ENCODE peak calls at places on chromosomes 1 and 21, in nine cellular contexts. O is astrocyte of the spinal cord, Z is NCI-H1105, N is islet precursor cell, R is mesendoderm, G is Calu3, L is GM12865, S is left kidney, I is midbrain. Q is an unnamed sample.

GRCh38 chr1:26066857-26067256 is 573 bp downstream of the TRIM63 start:
- DNase-seq in N (peak; percentile 80), O (no peak), R (peak; percentile 65), I (no peak), G (no peak), S (no peak), Z (no peak), L (no peak), Q (no peak)

GRCh38 chr1:229714964-229715603 is 89.0 kb downstream of the URB2 start:
- DNase-seq in I (no peak), O (no peak), N (no peak), L (peak; percentile 60), G (peak; percentile 73), R (peak; percentile 72), Z (no peak), S (no peak), Q (no peak)

GRCh38 chr1:219518168-219518905 is 94.6 kb downstream of the ZC3H11B start:
- DNase-seq in I (no peak), G (peak; percentile 53), S (no peak), N (peak; percentile 93), O (peak; percentile 50), R (peak; percentile 41), L (no peak), Z (no peak), Q (no peak)

GRCh38 chr21:26753822-26754221 is 91.4 kb downstream of the ADAMTS1 start:
- DNase-seq in I (no peak), G (no peak), L (no peak), R (peak; percentile 18), Z (no peak), S (no peak), O (no peak), N (no peak), Q (no peak)

GRCh38 chr1:216641669-216642460 is 81.4 kb downstream of the ESRRG start:
- DNase-seq in Z (no peak), S (no peak), R (no peak), N (no peak), G (no peak), I (no peak), O (no peak), L (no peak), Q (no peak)

GRCh38 chr1:235275836-235276235 is 52.1 kb downstream of the ARID4B start:
- DNase-seq in N (no peak), L (peak; percentile 33), O (no peak), I (no peak), R (peak; percentile 44), S (no peak), G (no peak), Z (no peak), Q (no peak)

GRCh38 chr1:112298558-112298957 is 97.5 kb upstream of the CTTNBP2NL start:
- DNase-seq in I (peak; percentile 41), R (peak; percentile 82), G (peak; percentile 42), L (peak; percentile 49), N (peak; percentile 70), Z (peak; percentile 7), S (peak; percentile 69), O (peak; percentile 19), Q (peak; percentile 4)

GRCh38 chr1:1630191-1630964 is 1.6 kb upstream of the MMP23B start:
- DNase-seq in N (peak; percentile 88), L (peak; percentile 96), I (no peak), S (peak; percentile 97), G (no peak), O (peak; percentile 50), Z (peak; percentile 60), R (peak; percentile 97), Q (no peak)

GRCh38 chr1:67771152-67771551 is 62.1 kb downstream of the GNG12 start:
- DNase-seq in I (no peak), N (no peak), Z (no peak), L (peak; percentile 26), O (peak; percentile 86), S (no peak), G (peak; percentile 78), R (peak; percentile 66), Q (no peak)

GRCh38 chr1:23742670-23743286 is 493 bp upstream of the ELOA start:
- DNase-seq in R (peak; percentile 75), L (no peak), N (no peak), G (peak; percentile 3), O (no peak), Z (no peak), I (no peak), S (no peak), Q (peak; percentile 24)

GRCh38 chr1:229197225-229197677 is 73.7 kb upstream of the RAB4A start:
- DNase-seq in Z (no peak), S (no peak), R (no peak), O (no peak), L (no peak), G (no peak), I (no peak), N (no peak), Q (no peak)

GRCh38 chr1:229285424-229285823 is 14.5 kb downstream of the RAB4A start:
- DNase-seq in R (no peak), O (no peak), I (no peak), G (no peak), N (no peak), L (no peak), Z (no peak), S (no peak), Q (no peak)

GRCh38 chr1:204342310-204342709 is 17.4 kb downstream of the PLEKHA6 start:
- DNase-seq in N (no peak), G (no peak), L (no peak), I (no peak), S (no peak), R (no peak), Z (no peak), O (no peak), Q (no peak)

GRCh38 chr1:67674260-67675011 is 10.6 kb upstream of the GADD45A start:
- DNase-seq in G (no peak), L (peak; percentile 38), O (peak; percentile 64), I (no peak), S (peak; percentile 86), N (peak; percentile 68), R (no peak), Z (peak; percentile 68), Q (no peak)